ENCODE peak calls at places on chromosome 2, in eight cellular contexts. One of them, this sample, is unnamed.

GRCh38 chr2:223959688-223960087 is 2.4 kb downstream of the MRPL44 start:
- DNase-seq in IMR-90: peak
- DNase-seq in endothelial cell of umbilical vein: peak
- DNase-seq in ovary: no peak
- DNase-seq in prostate gland: peak
- DNase-seq in K562: no peak
- DNase-seq in HepG2: no peak
- DNase-seq in sigmoid colon: no peak
- DNase-seq in this sample: no peak

GRCh38 chr2:8656160-8656641 is 25.7 kb upstream of the ID2 start:
- DNase-seq in K562: no peak
- DNase-seq in prostate gland: no peak
- DNase-seq in endothelial cell of umbilical vein: no peak
- DNase-seq in IMR-90: peak
- DNase-seq in HepG2: peak
- DNase-seq in ovary: no peak
- DNase-seq in sigmoid colon: no peak
- DNase-seq in this sample: no peak

GRCh38 chr2:9179572-9180201 is 26.9 kb upstream of the ASAP2 start:
- DNase-seq in K562: no peak
- DNase-seq in HepG2: peak
- DNase-seq in sigmoid colon: peak
- DNase-seq in IMR-90: peak
- DNase-seq in prostate gland: no peak
- DNase-seq in ovary: no peak
- DNase-seq in endothelial cell of umbilical vein: peak
- DNase-seq in this sample: peak

GRCh38 chr2:163808406-163808805 is 72.6 kb upstream of the FIGN start:
- DNase-seq in sigmoid colon: no peak
- DNase-seq in HepG2: no peak
- DNase-seq in prostate gland: no peak
- DNase-seq in ovary: no peak
- DNase-seq in endothelial cell of umbilical vein: no peak
- DNase-seq in IMR-90: no peak
- DNase-seq in K562: no peak
- DNase-seq in this sample: no peak

GRCh38 chr2:158505448-158505934 is 48.7 kb downstream of the PKP4 start:
- DNase-seq in IMR-90: no peak
- DNase-seq in HepG2: no peak
- DNase-seq in sigmoid colon: no peak
- DNase-seq in prostate gland: no peak
- DNase-seq in K562: peak
- DNase-seq in endothelial cell of umbilical vein: no peak
- DNase-seq in ovary: no peak
- DNase-seq in this sample: no peak

GRCh38 chr2:135916232-135916631 is 40.0 kb upstream of the MCM6 start:
- DNase-seq in IMR-90: peak
- DNase-seq in HepG2: peak
- DNase-seq in sigmoid colon: no peak
- DNase-seq in endothelial cell of umbilical vein: peak
- DNase-seq in ovary: no peak
- DNase-seq in prostate gland: peak
- DNase-seq in K562: no peak
- DNase-seq in this sample: no peak

GRCh38 chr2:60948926-60949579 is 67.7 kb downstream of the REL start:
- DNase-seq in IMR-90: peak
- DNase-seq in ovary: no peak
- DNase-seq in prostate gland: no peak
- DNase-seq in sigmoid colon: no peak
- DNase-seq in HepG2: no peak
- DNase-seq in endothelial cell of umbilical vein: no peak
- DNase-seq in K562: no peak
- DNase-seq in this sample: no peak

GRCh38 chr2:45289018-45289417 is 279.8 kb upstream of the SIX2 start:
- DNase-seq in HepG2: no peak
- DNase-seq in ovary: no peak
- DNase-seq in endothelial cell of umbilical vein: no peak
- DNase-seq in sigmoid colon: no peak
- DNase-seq in K562: no peak
- DNase-seq in prostate gland: no peak
- DNase-seq in IMR-90: no peak
- DNase-seq in this sample: no peak

GRCh38 chr2:37713258-37713700 is 41.8 kb upstream of the CDC42EP3 start:
- DNase-seq in prostate gland: no peak
- DNase-seq in IMR-90: peak
- DNase-seq in HepG2: no peak
- DNase-seq in ovary: no peak
- DNase-seq in K562: peak
- DNase-seq in endothelial cell of umbilical vein: no peak
- DNase-seq in sigmoid colon: no peak
- DNase-seq in this sample: no peak

GRCh38 chr2:27627963-27628766 is 647 bp downstream of the CCDC121 start:
- DNase-seq in ovary: no peak
- DNase-seq in sigmoid colon: no peak
- DNase-seq in prostate gland: peak
- DNase-seq in HepG2: peak
- DNase-seq in IMR-90: peak
- DNase-seq in endothelial cell of umbilical vein: peak
- DNase-seq in K562: peak
- DNase-seq in this sample: no peak

GRCh38 chr2:128016620-128017019 is 11.2 kb downstream of the SAP130 start:
- DNase-seq in endothelial cell of umbilical vein: no peak
- DNase-seq in sigmoid colon: no peak
- DNase-seq in IMR-90: peak
- DNase-seq in K562: no peak
- DNase-seq in ovary: no peak
- DNase-seq in prostate gland: no peak
- DNase-seq in HepG2: no peak
- DNase-seq in this sample: no peak

GRCh38 chr2:111912547-111912946 is 14.1 kb downstream of the MERTK start:
- DNase-seq in ovary: no peak
- DNase-seq in prostate gland: no peak
- DNase-seq in endothelial cell of umbilical vein: no peak
- DNase-seq in HepG2: no peak
- DNase-seq in IMR-90: no peak
- DNase-seq in sigmoid colon: no peak
- DNase-seq in K562: no peak
- DNase-seq in this sample: no peak

GRCh38 chr2:109468893-109469292 is 144.9 kb downstream of the SEPTIN10 start:
- DNase-seq in HepG2: no peak
- DNase-seq in sigmoid colon: peak
- DNase-seq in ovary: peak
- DNase-seq in prostate gland: no peak
- DNase-seq in K562: no peak
- DNase-seq in IMR-90: no peak
- DNase-seq in endothelial cell of umbilical vein: no peak
- DNase-seq in this sample: no peak

GRCh38 chr2:149808556-149808955 is 221.0 kb upstream of the MMADHC start:
- DNase-seq in prostate gland: no peak
- DNase-seq in ovary: no peak
- DNase-seq in K562: no peak
- DNase-seq in sigmoid colon: no peak
- DNase-seq in HepG2: no peak
- DNase-seq in endothelial cell of umbilical vein: no peak
- DNase-seq in IMR-90: no peak
- DNase-seq in this sample: no peak

GRCh38 chr2:64860321-64860751 is 128.9 kb upstream of the SLC1A4 start:
- DNase-seq in endothelial cell of umbilical vein: no peak
- DNase-seq in sigmoid colon: no peak
- DNase-seq in HepG2: no peak
- DNase-seq in IMR-90: no peak
- DNase-seq in K562: no peak
- DNase-seq in ovary: peak
- DNase-seq in prostate gland: no peak
- DNase-seq in this sample: no peak

GRCh38 chr2:64858541-64859031 is 130.6 kb upstream of the SLC1A4 start:
- DNase-seq in prostate gland: no peak
- DNase-seq in HepG2: no peak
- DNase-seq in ovary: no peak
- DNase-seq in sigmoid colon: peak
- DNase-seq in IMR-90: no peak
- DNase-seq in K562: no peak
- DNase-seq in endothelial cell of umbilical vein: no peak
- DNase-seq in this sample: no peak

GRCh38 chr2:64854773-64855237 is 134.4 kb upstream of the SLC1A4 start:
- DNase-seq in HepG2: no peak
- DNase-seq in ovary: no peak
- DNase-seq in IMR-90: peak
- DNase-seq in endothelial cell of umbilical vein: no peak
- DNase-seq in sigmoid colon: peak
- DNase-seq in K562: peak
- DNase-seq in prostate gland: no peak
- DNase-seq in this sample: peak

GRCh38 chr2:64859208-64860161 is 129.7 kb upstream of the SLC1A4 start:
- DNase-seq in prostate gland: peak
- DNase-seq in K562: peak
- DNase-seq in HepG2: no peak
- DNase-seq in endothelial cell of umbilical vein: peak
- DNase-seq in sigmoid colon: peak
- DNase-seq in ovary: peak
- DNase-seq in IMR-90: peak
- DNase-seq in this sample: peak

GRCh38 chr2:64857581-64858471 is 131.4 kb upstream of the SLC1A4 start:
- DNase-seq in sigmoid colon: peak
- DNase-seq in prostate gland: no peak
- DNase-seq in ovary: peak
- DNase-seq in IMR-90: peak
- DNase-seq in endothelial cell of umbilical vein: no peak
- DNase-seq in K562: no peak
- DNase-seq in HepG2: no peak
- DNase-seq in this sample: peak
- H3K4me3 ChIP-seq in sigmoid colon: no peak
- H3K4me3 ChIP-seq in prostate gland: no peak
- H3K4me3 ChIP-seq in ovary: no peak
- H3K4me3 ChIP-seq in IMR-90: no peak
- H3K4me3 ChIP-seq in endothelial cell of umbilical vein: no peak
- H3K4me3 ChIP-seq in K562: no peak
- H3K4me3 ChIP-seq in HepG2: peak
- H3K4me3 ChIP-seq in this sample: no peak

DNA sequence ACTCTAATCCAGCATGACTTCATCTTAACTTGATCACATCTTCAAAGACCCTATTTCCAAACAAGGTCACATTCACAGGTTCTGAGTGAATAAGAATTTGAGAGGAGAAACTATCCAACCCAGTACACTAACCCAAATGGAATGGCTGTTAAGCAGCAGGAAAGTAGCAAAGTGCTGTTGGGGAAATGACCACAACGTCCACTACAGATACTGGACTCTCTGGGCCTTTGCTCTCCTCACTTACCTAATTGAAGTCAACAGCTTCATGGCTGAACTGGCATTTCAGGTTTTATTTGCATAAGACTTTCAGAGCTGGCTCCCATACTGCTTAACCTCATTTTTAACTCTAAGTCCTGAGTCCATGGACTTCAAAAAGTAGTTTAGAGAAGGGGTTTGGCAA is 38.0 kb upstream of the ACVR2A start:
- DNase-seq in ovary: no peak
- DNase-seq in prostate gland: peak
- DNase-seq in sigmoid colon: no peak
- DNase-seq in endothelial cell of umbilical vein: no peak
- DNase-seq in K562: no peak
- DNase-seq in HepG2: no peak
- DNase-seq in IMR-90: peak
- DNase-seq in this sample: no peak
- TF ChIP-seq POLR2A in ovary: no peak
- TF ChIP-seq POLR2A in prostate gland: no peak
- TF ChIP-seq POLR2A in sigmoid colon: no peak
- TF ChIP-seq POLR2A in endothelial cell of umbilical vein: no peak
- TF ChIP-seq POLR2A in K562: no peak
- TF ChIP-seq POLR2A in HepG2: no peak
- TF ChIP-seq POLR2A in IMR-90: no peak
- TF ChIP-seq POLR2A in this sample: no peak

GRCh38 chr2:160956243-160956802 is 203.9 kb upstream of the TANK start:
- DNase-seq in prostate gland: no peak
- DNase-seq in ovary: no peak
- DNase-seq in HepG2: no peak
- DNase-seq in endothelial cell of umbilical vein: no peak
- DNase-seq in sigmoid colon: peak
- DNase-seq in IMR-90: no peak
- DNase-seq in K562: no peak
- DNase-seq in this sample: peak
- H3K27ac ChIP-seq in prostate gland: no peak
- H3K27ac ChIP-seq in ovary: no peak
- H3K27ac ChIP-seq in HepG2: no peak
- H3K27ac ChIP-seq in endothelial cell of umbilical vein: no peak
- H3K27ac ChIP-seq in sigmoid colon: peak
- H3K27ac ChIP-seq in IMR-90: no peak
- H3K27ac ChIP-seq in K562: no peak
- H3K27ac ChIP-seq in this sample: peak

GRCh38 chr2:225463449-225463848 is 63.9 kb downstream of the NYAP2 start:
- DNase-seq in IMR-90: no peak
- DNase-seq in ovary: no peak
- DNase-seq in HepG2: no peak
- DNase-seq in prostate gland: no peak
- DNase-seq in endothelial cell of umbilical vein: no peak
- DNase-seq in K562: no peak
- DNase-seq in sigmoid colon: no peak
- DNase-seq in this sample: no peak

GRCh38 chr2:225466891-225467604 is 67.5 kb downstream of the NYAP2 start:
- DNase-seq in endothelial cell of umbilical vein: no peak
- DNase-seq in ovary: no peak
- DNase-seq in K562: peak
- DNase-seq in HepG2: no peak
- DNase-seq in prostate gland: no peak
- DNase-seq in IMR-90: no peak
- DNase-seq in sigmoid colon: no peak
- DNase-seq in this sample: no peak

GRCh38 chr2:225465827-225466226 is 66.3 kb downstream of the NYAP2 start:
- DNase-seq in ovary: no peak
- DNase-seq in IMR-90: no peak
- DNase-seq in sigmoid colon: no peak
- DNase-seq in endothelial cell of umbilical vein: no peak
- DNase-seq in HepG2: no peak
- DNase-seq in K562: no peak
- DNase-seq in prostate gland: no peak
- DNase-seq in this sample: no peak

GRCh38 chr2:225462945-225463344 is 63.4 kb downstream of the NYAP2 start:
- DNase-seq in ovary: no peak
- DNase-seq in sigmoid colon: no peak
- DNase-seq in HepG2: no peak
- DNase-seq in endothelial cell of umbilical vein: no peak
- DNase-seq in K562: no peak
- DNase-seq in prostate gland: no peak
- DNase-seq in IMR-90: no peak
- DNase-seq in this sample: no peak

DNA sequence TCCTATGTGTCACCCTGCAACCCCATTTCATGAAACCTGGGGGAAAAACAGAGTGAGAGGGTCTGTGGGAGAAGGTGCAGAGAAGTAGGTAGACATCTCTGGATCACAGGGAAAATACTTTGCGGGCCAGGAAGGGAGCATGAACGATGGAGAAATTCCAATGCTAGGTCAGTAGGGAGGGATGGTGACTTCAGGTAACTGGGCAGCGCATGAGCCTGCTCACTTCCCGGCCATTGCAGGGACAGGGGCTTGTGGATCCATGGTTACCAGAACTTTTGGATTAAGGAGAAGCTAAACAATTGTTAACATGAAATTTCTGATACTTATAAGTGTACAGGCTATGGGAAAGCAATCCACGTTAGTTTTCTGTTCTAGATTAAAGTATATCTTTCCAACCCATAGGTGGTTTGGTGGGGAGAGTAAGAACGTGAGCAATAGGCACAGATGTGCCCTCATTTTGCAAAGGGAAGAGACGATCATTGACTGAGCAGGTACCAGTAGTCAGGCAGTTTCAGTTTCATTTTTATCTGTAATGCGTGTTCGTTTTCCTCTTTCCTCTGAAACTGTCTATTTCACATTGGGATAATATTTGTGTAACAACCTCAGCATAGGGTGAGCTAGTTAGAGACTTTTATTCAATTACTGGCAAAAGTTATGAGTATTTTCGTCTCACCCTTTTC is 65.0 kb downstream of the NYAP2 start:
- DNase-seq in prostate gland: no peak
- DNase-seq in HepG2: no peak
- DNase-seq in K562: no peak
- DNase-seq in ovary: no peak
- DNase-seq in sigmoid colon: no peak
- DNase-seq in endothelial cell of umbilical vein: no peak
- DNase-seq in IMR-90: no peak
- DNase-seq in this sample: no peak
- H3K4me3 ChIP-seq in prostate gland: no peak
- H3K4me3 ChIP-seq in HepG2: peak
- H3K4me3 ChIP-seq in K562: no peak
- H3K4me3 ChIP-seq in ovary: no peak
- H3K4me3 ChIP-seq in sigmoid colon: peak
- H3K4me3 ChIP-seq in endothelial cell of umbilical vein: no peak
- H3K4me3 ChIP-seq in IMR-90: peak
- H3K4me3 ChIP-seq in this sample: no peak

This sample was measured in uterus.